ENCODE peak calls at places on chromosomes 3 and 15, in nine cellular contexts. X is CD8-positive, alpha-beta T cell; G is activated naive CD8-positive, alpha-beta T cell treated with anti-CD3 and anti-CD28 coated beads, Interleukin-2, amount 50 U/mL, for 24 hours; T is neuronal stem cell; C is activated CD8-positive, alpha-beta memory T cell treated with anti-CD3 and anti-CD28 coated beads for 24 hours; S is AG20443; W is AG09319; J is neural crest cell; N is Right ventricle myocardium superior. V is an unnamed sample.

GRCh38 chr3:131729561-131729960 is 226.8 kb upstream of the MRPL3 start:
- DNase-seq in X (no peak), G (no peak), T (no peak), C (no peak), S (no peak), W (no peak), J (no peak), N (no peak), V (no peak)

GRCh38 chr3:36733723-36734122 is 30.6 kb downstream of the DCLK3 start:
- DNase-seq in X (no peak), G (no peak), T (no peak), C (no peak), S (no peak), W (no peak), J (no peak), N (no peak), V (no peak)

GRCh38 chr3:39568508-39568907 is 101.0 kb downstream of the MOBP start:
- DNase-seq in X (no peak), G (no peak), T (no peak), C (no peak), S (no peak), W (no peak), J (no peak), N (no peak), V (no peak)

GRCh38 chr3:43388909-43389308 is 102.6 kb downstream of the SNRK start:
- DNase-seq in X (no peak), G (no peak), T (no peak), C (no peak), S (no peak), W (no peak), J (no peak), N (no peak), V (no peak)

GRCh38 chr3:100609963-100610362 is 562 bp downstream of the ADGRG7 start:
- DNase-seq in X (no peak), G (no peak), T (no peak), C (no peak), S (no peak), W (no peak), J (no peak), N (no peak), V (no peak)

GRCh38 chr3:6577584-6577983 is 283.3 kb upstream of the GRM7 start:
- DNase-seq in X (no peak), G (no peak), T (no peak), C (no peak), S (no peak), W (no peak), J (no peak), N (no peak), V (no peak)

GRCh38 chr15:69885182-69886041 is 212.3 kb downstream of the TLE3 start:
- DNase-seq in X (no peak), G (no peak), T (peak; percentile 44), C (no peak), S (no peak), W (no peak), J (peak; percentile 29), N (no peak), V (no peak)

GRCh38 chr3:179921500-179921899 is 115.2 kb downstream of the PEX5L start:
- DNase-seq in X (no peak), G (no peak), T (no peak), C (no peak), S (no peak), W (no peak), J (no peak), N (no peak), V (no peak)

GRCh38 chr15:29127506-29128430 is 141.9 kb downstream of the NSMCE3 start:
- DNase-seq in X (no peak), G (no peak), T (no peak), C (no peak), S (no peak), W (no peak), J (no peak), N (peak; percentile 12), V (no peak)

GRCh38 chr15:95446854-95447253 is 883.6 kb upstream of the NR2F2 start:
- DNase-seq in X (peak; percentile 0), G (peak; percentile 3), T (no peak), C (peak; percentile 59), S (no peak), W (no peak), J (no peak), N (no peak), V (no peak)

GRCh38 chr3:89467886-89468479 is 360.6 kb downstream of the EPHA3 start:
- DNase-seq in X (no peak), G (no peak), T (peak; percentile 17), C (no peak), S (no peak), W (no peak), J (no peak), N (no peak), V (no peak)

GRCh38 chr3:43862992-43863805 is 172.5 kb downstream of the ABHD5 start:
- DNase-seq in X (no peak), G (no peak), T (no peak), C (no peak), S (no peak), W (no peak), J (no peak), N (no peak), V (no peak)

GRCh38 chr3:120649735-120650705 is 32.0 kb downstream of the HGD start:
- DNase-seq in X (no peak), G (no peak), T (no peak), C (no peak), S (no peak), W (no peak), J (no peak), N (no peak), V (no peak)

GRCh38 chr15:48472756-48473155 is 141.5 kb downstream of the DUT start:
- DNase-seq in X (no peak), G (no peak), T (no peak), C (no peak), S (peak; percentile 56), W (no peak), J (no peak), N (no peak), V (no peak)

GRCh38 chr3:51391566-51392300 is 648 bp downstream of the RBM15B start:
- DNase-seq in X (peak; percentile 24), G (peak; percentile 36), T (no peak), C (peak; percentile 83), S (peak; percentile 52), W (no peak), J (no peak), N (peak; percentile 58), V (peak; percentile 37)

GRCh38 chr15:68187559-68187958 is 17.6 kb downstream of the CALML4 start:
- DNase-seq in X (no peak), G (no peak), T (no peak), C (no peak), S (peak; percentile 73), W (peak; percentile 72), J (no peak), N (peak; percentile 51), V (no peak)

GRCh38 chr3:132285620-132285945 is 31.6 kb upstream of the ACP3 start:
- DNase-seq in X (no peak), G (no peak), T (no peak), C (no peak), S (no peak), W (no peak), J (no peak), N (no peak), V (no peak)